ENCODE peak calls at places on chromosomes 7 and 10, in seven cellular contexts. K is occipital lobe; A is T-helper 9 cell; X is activated CD8-positive, alpha-beta memory T cell treated with anti-CD3 and anti-CD28 coated beads, Interleukin-2, amount 50 U/mL, for 48 hours; E is NCI-H2171; O is Caki2; R is NCI-H1092. I is an unnamed sample.

GRCh38 chr7:154857728-154858681 is 144.9 kb downstream of the PAXIP1 start:
- DNase-seq in K (peak), A (no peak), X (no peak), E (no peak), O (no peak), R (no peak), I (no peak)

GRCh38 chr10:98528166-98528784 is 81.5 kb upstream of the HPS1 start:
- DNase-seq in K (no peak), A (no peak), X (no peak), E (no peak), O (no peak), R (no peak), I (no peak)

GRCh38 chr7:47759056-47759706 is 177.3 kb upstream of the TNS3 start:
- DNase-seq in K (no peak), A (no peak), X (no peak), E (no peak), O (no peak), R (no peak), I (no peak)

GRCh38 chr7:130893441-130893894 is 159.5 kb upstream of the KLF14 start:
- DNase-seq in K (peak), A (no peak), X (peak), E (no peak), O (peak), R (no peak), I (no peak)

GRCh38 chr10:52645435-52645776 is 127.2 kb downstream of the MBL2 start:
- DNase-seq in K (no peak), A (no peak), X (no peak), E (no peak), O (no peak), R (no peak), I (no peak)

GRCh38 chr7:92874567-92874966 is 38.2 kb upstream of the CDK6 start:
- DNase-seq in K (no peak), A (no peak), X (no peak), E (no peak), O (no peak), R (no peak), I (no peak)

GRCh38 chr10:113751116-113751728 is at the start of gene PLEKHS1:
- DNase-seq in K (no peak), A (no peak), X (no peak), E (no peak), O (no peak), R (no peak), I (no peak)

GRCh38 chr10:17453377-17454091 is 861 bp downstream of the ST8SIA6 start:
- DNase-seq in K (no peak), A (peak), X (peak), E (no peak), O (no peak), R (no peak), I (no peak)

GRCh38 chr10:89867964-89868363 is 166.6 kb downstream of the KIF20B start:
- DNase-seq in K (no peak), A (no peak), X (no peak), E (no peak), O (peak), R (no peak), I (no peak)

GRCh38 chr10:6843477-6843876 is 263.4 kb upstream of the PRKCQ start:
- DNase-seq in K (no peak), A (no peak), X (no peak), E (no peak), O (no peak), R (no peak), I (no peak)

GRCh38 chr7:41732279-41733062 is 29.6 kb upstream of the INHBA start:
- DNase-seq in K (no peak), A (no peak), X (no peak), E (no peak), O (no peak), R (no peak), I (no peak)

GRCh38 chr7:5525271-5526189 is 101.9 kb upstream of the TNRC18 start:
- DNase-seq in K (no peak), A (no peak), X (peak), E (no peak), O (peak), R (no peak), I (no peak)

GRCh38 chr7:50393076-50393475 is 57.1 kb downstream of the FIGNL1 start:
- DNase-seq in K (no peak), A (no peak), X (peak), E (no peak), O (no peak), R (no peak), I (no peak)

GRCh38 chr10:7279303-7279702 is 131.5 kb downstream of the SFMBT2 start:
- DNase-seq in K (no peak), A (no peak), X (no peak), E (no peak), O (no peak), R (no peak), I (no peak)

GRCh38 chr10:58723977-58724376 is 211.3 kb downstream of the BICC1 start:
- DNase-seq in K (no peak), A (no peak), X (no peak), E (no peak), O (no peak), R (no peak), I (no peak)

GRCh38 chr7:112550468-112551060 is 69.8 kb downstream of the LSMEM1 start:
- DNase-seq in K (no peak), A (no peak), X (no peak), E (peak), O (peak), R (no peak), I (no peak)

GRCh38 chr7:44259547-44260457 is 59.0 kb downstream of the YKT6 start:
- DNase-seq in K (peak), A (no peak), X (no peak), E (no peak), O (no peak), R (no peak), I (no peak)

GRCh38 chr10:118504044-118504944 is 91.2 kb downstream of the PRLHR start:
- DNase-seq in K (no peak), A (no peak), X (no peak), E (no peak), O (peak), R (no peak), I (no peak)

GRCh38 chr10:71216751-71217265 is 4.4 kb downstream of the UNC5B start:
- DNase-seq in K (no peak), A (no peak), X (peak), E (no peak), O (no peak), R (no peak), I (peak)

GRCh38 chr10:124802313-124802675 is 675 bp downstream of the ABRAXAS2 start:
- DNase-seq in K (no peak), A (no peak), X (no peak), E (no peak), O (peak), R (no peak), I (no peak)

GRCh38 chr10:132632091-132632561 is 94.5 kb downstream of the INPP5A start:
- DNase-seq in K (no peak), A (no peak), X (no peak), E (no peak), O (no peak), R (no peak), I (no peak)

GRCh38 chr7:95209276-95209675 is 115.1 kb downstream of the PON1 start:
- DNase-seq in K (no peak), A (no peak), X (no peak), E (no peak), O (no peak), R (no peak), I (no peak)

I was measured in left lobe of liver.